ENCODE peak calls at places on chromosomes 12 and 14, in four cellular contexts. Q, G, P and E are unnamed samples.
A peak's percentile ranks its signal among the peaks of the same experiment; 100 is the strongest.

GRCh38 chr12:3772380-3772779 is 19.5 kb upstream of the CRACR2A start:
- DNase-seq in G (peak; percentile 30), Q (no peak), P (no peak), E (no peak)

GRCh38 chr12:51262758-51263177 is 7.4 kb downstream of the SMAGP start:
- DNase-seq in P (peak; percentile 94), Q (peak; percentile 49), G (peak; percentile 20), E (peak; percentile 20)

GRCh38 chr12:116153096-116153495 is 124.4 kb downstream of the MED13L start:
- DNase-seq in P (no peak), Q (no peak), G (no peak), E (no peak)

GRCh38 chr14:55957950-55958349 is 160.3 kb upstream of the PELI2 start:
- DNase-seq in Q (peak; percentile 68), G (no peak), P (no peak), E (no peak)

GRCh38 chr14:52268191-52269061 is 928 bp downstream of the PTGDR start:
- DNase-seq in G (peak; percentile 23), Q (peak; percentile 33), P (no peak), E (peak; percentile 49)

GRCh38 chr12:111428728-111429175 is 23.0 kb downstream of the SH2B3 start:
- DNase-seq in P (peak; percentile 47), Q (no peak), G (no peak), E (no peak)

GRCh38 chr14:36478782-36479181 is 41.2 kb downstream of the NKX2-1 start:
- DNase-seq in P (no peak), Q (no peak), G (no peak), E (no peak)

GRCh38 chr14:99708449-99708848 is 24.4 kb downstream of the CYP46A1 start:
- DNase-seq in G (no peak), P (no peak), Q (no peak), E (no peak)

GRCh38 chr14:76500011-76500410 is 124.1 kb downstream of the ESRRB start:
- DNase-seq in P (no peak), G (no peak), Q (no peak), E (no peak)

GRCh38 chr14:57487771-57488170 is 5.9 kb downstream of the CCDC198 start:
- DNase-seq in G (no peak), Q (no peak), P (no peak), E (no peak)

GRCh38 chr12:114447799-114448617 is 42.1 kb upstream of the TBX5 start:
- DNase-seq in Q (no peak), G (no peak), P (no peak), E (no peak)

GRCh38 chr12:110135012-110135411 is 10.9 kb downstream of the IFT81 start:
- DNase-seq in Q (no peak), G (peak; percentile 79), P (no peak), E (peak; percentile 8)

GRCh38 chr14:23160924-23161522 is 22.4 kb downstream of the SLC7A8 start:
- DNase-seq in G (peak; percentile 85), P (peak; percentile 85), Q (peak; percentile 74), E (no peak)

GRCh38 chr14:25371053-25371452 is 321.1 kb upstream of the STXBP6 start:
- DNase-seq in G (no peak), P (no peak), Q (peak; percentile 18), E (no peak)

GRCh38 chr12:68034567-68034966 is 45.3 kb downstream of the IFNG-AS1 start:
- DNase-seq in Q (no peak), P (no peak), G (no peak), E (no peak)